ENCODE peak calls at places on chromosomes 13 and 19, in seven cellular contexts. One of them, this sample, is unnamed.
A peak's percentile ranks its signal among the peaks of the same experiment; 100 is the strongest.

GRCh38 chr13:97659602-97660001 is 225.6 kb downstream of the RAP2A start:
- DNase-seq in CD8-positive, alpha-beta memory T cell: no peak
- DNase-seq in epithelial cell of prostate: no peak
- DNase-seq in naive thymus-derived CD8-positive, alpha-beta T cell: no peak
- DNase-seq in SIG-M5: no peak
- DNase-seq in putamen: no peak
- DNase-seq in NCI-H1105 treated with DMSO at 0.1 percent for 48 hours: no peak
- DNase-seq in this sample: no peak

GRCh38 chr13:20968745-20969144 is 66.2 kb upstream of the XPO4 start:
- DNase-seq in CD8-positive, alpha-beta memory T cell: no peak
- DNase-seq in epithelial cell of prostate: no peak
- DNase-seq in naive thymus-derived CD8-positive, alpha-beta T cell: no peak
- DNase-seq in SIG-M5: no peak
- DNase-seq in putamen: no peak
- DNase-seq in NCI-H1105 treated with DMSO at 0.1 percent for 48 hours: no peak
- DNase-seq in this sample: no peak

GRCh38 chr13:114077121-114077937 is 55.1 kb downstream of the RASA3 start:
- DNase-seq in CD8-positive, alpha-beta memory T cell: no peak
- DNase-seq in epithelial cell of prostate: no peak
- DNase-seq in naive thymus-derived CD8-positive, alpha-beta T cell: no peak
- DNase-seq in SIG-M5: no peak
- DNase-seq in putamen: no peak
- DNase-seq in NCI-H1105 treated with DMSO at 0.1 percent for 48 hours: no peak
- DNase-seq in this sample: no peak

GRCh38 chr19:53537523-53538377 is at the start of gene ZNF331:
- DNase-seq in CD8-positive, alpha-beta memory T cell: peak; percentile 96
- DNase-seq in epithelial cell of prostate: no peak
- DNase-seq in naive thymus-derived CD8-positive, alpha-beta T cell: peak; percentile 96
- DNase-seq in SIG-M5: no peak
- DNase-seq in putamen: peak; percentile 85
- DNase-seq in NCI-H1105 treated with DMSO at 0.1 percent for 48 hours: no peak
- DNase-seq in this sample: peak; percentile 95

GRCh38 chr13:91351123-91351522 is 3.6 kb downstream of the MIR17HG start:
- DNase-seq in CD8-positive, alpha-beta memory T cell: no peak
- DNase-seq in epithelial cell of prostate: no peak
- DNase-seq in naive thymus-derived CD8-positive, alpha-beta T cell: no peak
- DNase-seq in SIG-M5: no peak
- DNase-seq in putamen: no peak
- DNase-seq in NCI-H1105 treated with DMSO at 0.1 percent for 48 hours: no peak
- DNase-seq in this sample: peak; percentile 42

GRCh38 chr13:33761744-33762143 is 56.2 kb upstream of the RFC3 start:
- DNase-seq in CD8-positive, alpha-beta memory T cell: no peak
- DNase-seq in epithelial cell of prostate: no peak
- DNase-seq in naive thymus-derived CD8-positive, alpha-beta T cell: no peak
- DNase-seq in SIG-M5: no peak
- DNase-seq in putamen: no peak
- DNase-seq in NCI-H1105 treated with DMSO at 0.1 percent for 48 hours: no peak
- DNase-seq in this sample: peak; percentile 70

GRCh38 chr13:28340272-28340793 is 154.6 kb downstream of the FLT1 start:
- DNase-seq in CD8-positive, alpha-beta memory T cell: no peak
- DNase-seq in epithelial cell of prostate: no peak
- DNase-seq in naive thymus-derived CD8-positive, alpha-beta T cell: no peak
- DNase-seq in SIG-M5: no peak
- DNase-seq in putamen: no peak
- DNase-seq in NCI-H1105 treated with DMSO at 0.1 percent for 48 hours: no peak
- DNase-seq in this sample: peak; percentile 29

GRCh38 chr13:90979059-90979458 is 368.4 kb upstream of the MIR17HG start:
- DNase-seq in CD8-positive, alpha-beta memory T cell: no peak
- DNase-seq in epithelial cell of prostate: no peak
- DNase-seq in naive thymus-derived CD8-positive, alpha-beta T cell: no peak
- DNase-seq in SIG-M5: no peak
- DNase-seq in putamen: no peak
- DNase-seq in NCI-H1105 treated with DMSO at 0.1 percent for 48 hours: no peak
- DNase-seq in this sample: no peak

GRCh38 chr19:43596842-43597461 is 557 bp downstream of the ZNF576 start:
- DNase-seq in CD8-positive, alpha-beta memory T cell: no peak
- DNase-seq in epithelial cell of prostate: no peak
- DNase-seq in naive thymus-derived CD8-positive, alpha-beta T cell: no peak
- DNase-seq in SIG-M5: no peak
- DNase-seq in putamen: no peak
- DNase-seq in NCI-H1105 treated with DMSO at 0.1 percent for 48 hours: no peak
- DNase-seq in this sample: peak; percentile 53

GRCh38 chr19:33032218-33032781 is 32.4 kb downstream of the RHPN2 start:
- DNase-seq in CD8-positive, alpha-beta memory T cell: no peak
- DNase-seq in epithelial cell of prostate: no peak
- DNase-seq in naive thymus-derived CD8-positive, alpha-beta T cell: no peak
- DNase-seq in SIG-M5: no peak
- DNase-seq in putamen: no peak
- DNase-seq in NCI-H1105 treated with DMSO at 0.1 percent for 48 hours: no peak
- DNase-seq in this sample: no peak

GRCh38 chr19:55407625-55408319 is at the start of gene UBE2S:
- DNase-seq in CD8-positive, alpha-beta memory T cell: peak; percentile 98
- DNase-seq in epithelial cell of prostate: peak; percentile 87
- DNase-seq in naive thymus-derived CD8-positive, alpha-beta T cell: peak; percentile 98
- DNase-seq in SIG-M5: peak; percentile 95
- DNase-seq in putamen: peak; percentile 99
- DNase-seq in NCI-H1105 treated with DMSO at 0.1 percent for 48 hours: peak; percentile 100
- DNase-seq in this sample: peak; percentile 100

GRCh38 chr19:2523630-2524311 is 47.8 kb downstream of the GADD45B start:
- DNase-seq in CD8-positive, alpha-beta memory T cell: no peak
- DNase-seq in epithelial cell of prostate: no peak
- DNase-seq in naive thymus-derived CD8-positive, alpha-beta T cell: no peak
- DNase-seq in SIG-M5: no peak
- DNase-seq in putamen: no peak
- DNase-seq in NCI-H1105 treated with DMSO at 0.1 percent for 48 hours: no peak
- DNase-seq in this sample: no peak

GRCh38 chr13:97471721-97472120 is 37.8 kb downstream of the RAP2A start:
- DNase-seq in CD8-positive, alpha-beta memory T cell: no peak
- DNase-seq in epithelial cell of prostate: no peak
- DNase-seq in naive thymus-derived CD8-positive, alpha-beta T cell: no peak
- DNase-seq in SIG-M5: no peak
- DNase-seq in putamen: no peak
- DNase-seq in NCI-H1105 treated with DMSO at 0.1 percent for 48 hours: no peak
- DNase-seq in this sample: no peak

GRCh38 chr19:6551607-6552450 is 21.0 kb downstream of the TNFSF9 start:
- DNase-seq in CD8-positive, alpha-beta memory T cell: peak; percentile 69
- DNase-seq in epithelial cell of prostate: no peak
- DNase-seq in naive thymus-derived CD8-positive, alpha-beta T cell: peak; percentile 66
- DNase-seq in SIG-M5: no peak
- DNase-seq in putamen: no peak
- DNase-seq in NCI-H1105 treated with DMSO at 0.1 percent for 48 hours: no peak
- DNase-seq in this sample: peak; percentile 94

GRCh38 chr19:16449330-16449961 is 22.3 kb downstream of the EPS15L1 start:
- DNase-seq in CD8-positive, alpha-beta memory T cell: peak; percentile 71
- DNase-seq in epithelial cell of prostate: no peak
- DNase-seq in naive thymus-derived CD8-positive, alpha-beta T cell: no peak
- DNase-seq in SIG-M5: no peak
- DNase-seq in putamen: no peak
- DNase-seq in NCI-H1105 treated with DMSO at 0.1 percent for 48 hours: no peak
- DNase-seq in this sample: no peak

GRCh38 chr19:49541914-49542313 is 14.1 kb downstream of the RCN3 start:
- DNase-seq in CD8-positive, alpha-beta memory T cell: no peak
- DNase-seq in epithelial cell of prostate: no peak
- DNase-seq in naive thymus-derived CD8-positive, alpha-beta T cell: no peak
- DNase-seq in SIG-M5: no peak
- DNase-seq in putamen: no peak
- DNase-seq in NCI-H1105 treated with DMSO at 0.1 percent for 48 hours: no peak
- DNase-seq in this sample: no peak

This sample was measured in Karpas-422.